ENCODE peak calls at places on chromosomes 3 and 15, in six cellular contexts. F is Kasumi-1; J is stimulated activated CD4-positive, alpha-beta T cell treated with anti-CD3 and anti-CD28 coated beads, TNF-alpha, amount 100 ng/mL, for 1 hour; I is hepatic stellate cell; M is iris pigment epithelial cell; S is OCI-LY7. W is an unnamed sample.

GRCh38 chr3:16325850-16326249 is 60.8 kb downstream of the OXNAD1 start:
- DNase-seq in F (no peak), J (no peak), M (no peak), S (no peak), I (no peak), W (no peak)

GRCh38 chr3:60582285-60582684 is 669.0 kb downstream of the FHIT start:
- DNase-seq in S (no peak), F (peak), I (no peak), M (peak), J (no peak), W (no peak)

GRCh38 chr3:43468141-43468540 is 153.7 kb downstream of the ANO10 start:
- DNase-seq in J (no peak), M (peak), I (no peak), F (no peak), S (no peak), W (no peak)

GRCh38 chr3:11437506-11437905 is 165.3 kb downstream of the ATG7 start:
- DNase-seq in M (no peak), F (no peak), S (no peak), I (no peak), J (no peak), W (no peak)

GRCh38 chr15:41256577-41257038 is 25.5 kb downstream of the CHP1 start:
- DNase-seq in S (no peak), F (no peak), M (peak), J (no peak), I (no peak), W (no peak)

GRCh38 chr3:117788086-117788485 is 1078.5 kb downstream of the TUSC7 start:
- DNase-seq in S (no peak), I (peak), F (no peak), J (no peak), M (peak), W (peak)

GRCh38 chr3:57006048-57006709 is 54.3 kb upstream of the SPATA12 start:
- DNase-seq in F (no peak), I (no peak), S (no peak), J (no peak), M (no peak), W (no peak)

GRCh38 chr15:56211064-56211463 is 32.6 kb downstream of the RFX7 start:
- DNase-seq in J (no peak), M (no peak), S (no peak), I (no peak), F (no peak), W (no peak)

GRCh38 chr15:100934735-100935134 is 15.6 kb downstream of the LRRK1 start:
- DNase-seq in I (no peak), M (peak), J (no peak), F (peak), S (peak), W (no peak)

GRCh38 chr15:72554471-72555425 is 80.6 kb downstream of the ARIH1 start:
- DNase-seq in M (peak), I (peak), J (no peak), F (no peak), S (no peak), W (no peak)

GRCh38 chr3:195209836-195210551 is 61.0 kb downstream of the XXYLT1 start:
- DNase-seq in I (peak), M (peak), S (peak), F (no peak), J (no peak), W (peak)

GRCh38 chr3:107988464-107989156 is 102.2 kb downstream of the CD47 start:
- DNase-seq in M (peak), I (peak), S (no peak), J (no peak), F (no peak), W (peak)

GRCh38 chr3:111454551-111454950 is 87.4 kb upstream of the CD96 start:
- DNase-seq in S (no peak), I (no peak), M (no peak), F (no peak), J (no peak), W (no peak)

GRCh38 chr15:81338422-81339007 is 14.6 kb upstream of the STARD5 start:
- DNase-seq in I (peak), S (no peak), M (peak), F (no peak), J (no peak), W (peak)

GRCh38 chr15:80160570-80161156 is 7.9 kb downstream of the FAH start:
- DNase-seq in S (peak), M (peak), J (no peak), F (peak), I (peak), W (peak)

GRCh38 chr3:137762674-137763593 is 1.2 kb upstream of the SOX14 start:
- DNase-seq in I (peak), F (no peak), J (no peak), S (no peak), M (no peak), W (no peak)